ENCODE peak calls at places on chromosome 11, in five cellular contexts. One of them, this sample, is unnamed.

GRCh38 chr11:30585067-30585891 is 874 bp downstream of the MPPED2 start:
- DNase-seq in CD4-positive, CD25-positive, alpha-beta regulatory T cell: peak
- DNase-seq in colonic mucosa: no peak
- DNase-seq in RWPE1: no peak
- DNase-seq in HepG2: no peak
- DNase-seq in this sample: peak

GRCh38 chr11:71251761-71252433 is 480 bp downstream of the SHANK2 start:
- DNase-seq in HepG2: no peak
- DNase-seq in CD4-positive, CD25-positive, alpha-beta regulatory T cell: no peak
- DNase-seq in colonic mucosa: peak
- DNase-seq in RWPE1: peak
- DNase-seq in this sample: peak

GRCh38 chr11:363948-364761 is 5.1 kb upstream of the B4GALNT4 start:
- DNase-seq in RWPE1: peak
- DNase-seq in HepG2: peak
- DNase-seq in colonic mucosa: peak
- DNase-seq in CD4-positive, CD25-positive, alpha-beta regulatory T cell: peak
- DNase-seq in this sample: peak

GRCh38 chr11:131746201-131746600 is 375.8 kb downstream of the NTM start:
- DNase-seq in RWPE1: no peak
- DNase-seq in colonic mucosa: no peak
- DNase-seq in CD4-positive, CD25-positive, alpha-beta regulatory T cell: no peak
- DNase-seq in HepG2: no peak
- DNase-seq in this sample: no peak

GRCh38 chr11:128405693-128406364 is 181.5 kb downstream of the ETS1 start:
- DNase-seq in colonic mucosa: no peak
- DNase-seq in RWPE1: no peak
- DNase-seq in CD4-positive, CD25-positive, alpha-beta regulatory T cell: no peak
- DNase-seq in HepG2: no peak
- DNase-seq in this sample: no peak

GRCh38 chr11:118081241-118081958 is 4.5 kb downstream of the TMPRSS4 start:
- DNase-seq in CD4-positive, CD25-positive, alpha-beta regulatory T cell: no peak
- DNase-seq in RWPE1: no peak
- DNase-seq in colonic mucosa: no peak
- DNase-seq in HepG2: no peak
- DNase-seq in this sample: peak

GRCh38 chr11:33315822-33316221 is 58.6 kb downstream of the HIPK3 start:
- DNase-seq in HepG2: no peak
- DNase-seq in CD4-positive, CD25-positive, alpha-beta regulatory T cell: no peak
- DNase-seq in colonic mucosa: no peak
- DNase-seq in RWPE1: no peak
- DNase-seq in this sample: no peak

GRCh38 chr11:122367809-122368231 is 251.8 kb upstream of the BLID start:
- DNase-seq in CD4-positive, CD25-positive, alpha-beta regulatory T cell: no peak
- DNase-seq in colonic mucosa: no peak
- DNase-seq in RWPE1: peak
- DNase-seq in HepG2: peak
- DNase-seq in this sample: peak

GRCh38 chr11:44601471-44602370 is 36.3 kb downstream of the CD82 start:
- DNase-seq in colonic mucosa: peak
- DNase-seq in HepG2: no peak
- DNase-seq in CD4-positive, CD25-positive, alpha-beta regulatory T cell: no peak
- DNase-seq in RWPE1: peak
- DNase-seq in this sample: no peak

GRCh38 chr11:59857444-59858434 is 8.5 kb downstream of the TCN1 start:
- DNase-seq in RWPE1: peak
- DNase-seq in HepG2: no peak
- DNase-seq in CD4-positive, CD25-positive, alpha-beta regulatory T cell: peak
- DNase-seq in colonic mucosa: no peak
- DNase-seq in this sample: no peak

GRCh38 chr11:26844963-26845362 is 123.1 kb upstream of the SLC5A12 start:
- DNase-seq in CD4-positive, CD25-positive, alpha-beta regulatory T cell: no peak
- DNase-seq in RWPE1: no peak
- DNase-seq in HepG2: no peak
- DNase-seq in colonic mucosa: no peak
- DNase-seq in this sample: no peak

GRCh38 chr11:47393163-47394049 is 15.0 kb upstream of the SLC39A13 start:
- DNase-seq in colonic mucosa: no peak
- DNase-seq in HepG2: no peak
- DNase-seq in CD4-positive, CD25-positive, alpha-beta regulatory T cell: no peak
- DNase-seq in RWPE1: no peak
- DNase-seq in this sample: peak

GRCh38 chr11:22681281-22681812 is 14.9 kb downstream of the GAS2 start:
- DNase-seq in colonic mucosa: no peak
- DNase-seq in HepG2: no peak
- DNase-seq in CD4-positive, CD25-positive, alpha-beta regulatory T cell: no peak
- DNase-seq in RWPE1: no peak
- DNase-seq in this sample: no peak

GRCh38 chr11:12569499-12570040 is 104.7 kb upstream of the TEAD1 start:
- DNase-seq in CD4-positive, CD25-positive, alpha-beta regulatory T cell: no peak
- DNase-seq in RWPE1: no peak
- DNase-seq in HepG2: no peak
- DNase-seq in colonic mucosa: no peak
- DNase-seq in this sample: no peak

GRCh38 chr11:116895053-116895757 is 57.8 kb upstream of the APOA1 start:
- DNase-seq in colonic mucosa: no peak
- DNase-seq in HepG2: no peak
- DNase-seq in CD4-positive, CD25-positive, alpha-beta regulatory T cell: peak
- DNase-seq in RWPE1: no peak
- DNase-seq in this sample: peak

GRCh38 chr11:85180528-85180927 is 446.6 kb downstream of the DLG2 start:
- DNase-seq in HepG2: no peak
- DNase-seq in RWPE1: no peak
- DNase-seq in CD4-positive, CD25-positive, alpha-beta regulatory T cell: no peak
- DNase-seq in colonic mucosa: no peak
- DNase-seq in this sample: no peak

GRCh38 chr11:108223449-108224149 is 732 bp downstream of the ATM start:
- DNase-seq in colonic mucosa: no peak
- DNase-seq in HepG2: no peak
- DNase-seq in RWPE1: no peak
- DNase-seq in CD4-positive, CD25-positive, alpha-beta regulatory T cell: peak
- DNase-seq in this sample: no peak

GRCh38 chr11:100889758-100890157 is 202.7 kb downstream of the ARHGAP42 start:
- DNase-seq in RWPE1: no peak
- DNase-seq in colonic mucosa: no peak
- DNase-seq in HepG2: no peak
- DNase-seq in CD4-positive, CD25-positive, alpha-beta regulatory T cell: no peak
- DNase-seq in this sample: no peak
- H3K27ac ChIP-seq in RWPE1: no peak
- H3K27ac ChIP-seq in colonic mucosa: no peak
- H3K27ac ChIP-seq in HepG2: no peak
- H3K27ac ChIP-seq in CD4-positive, CD25-positive, alpha-beta regulatory T cell: no peak
- H3K27ac ChIP-seq in this sample: no peak

DNA sequence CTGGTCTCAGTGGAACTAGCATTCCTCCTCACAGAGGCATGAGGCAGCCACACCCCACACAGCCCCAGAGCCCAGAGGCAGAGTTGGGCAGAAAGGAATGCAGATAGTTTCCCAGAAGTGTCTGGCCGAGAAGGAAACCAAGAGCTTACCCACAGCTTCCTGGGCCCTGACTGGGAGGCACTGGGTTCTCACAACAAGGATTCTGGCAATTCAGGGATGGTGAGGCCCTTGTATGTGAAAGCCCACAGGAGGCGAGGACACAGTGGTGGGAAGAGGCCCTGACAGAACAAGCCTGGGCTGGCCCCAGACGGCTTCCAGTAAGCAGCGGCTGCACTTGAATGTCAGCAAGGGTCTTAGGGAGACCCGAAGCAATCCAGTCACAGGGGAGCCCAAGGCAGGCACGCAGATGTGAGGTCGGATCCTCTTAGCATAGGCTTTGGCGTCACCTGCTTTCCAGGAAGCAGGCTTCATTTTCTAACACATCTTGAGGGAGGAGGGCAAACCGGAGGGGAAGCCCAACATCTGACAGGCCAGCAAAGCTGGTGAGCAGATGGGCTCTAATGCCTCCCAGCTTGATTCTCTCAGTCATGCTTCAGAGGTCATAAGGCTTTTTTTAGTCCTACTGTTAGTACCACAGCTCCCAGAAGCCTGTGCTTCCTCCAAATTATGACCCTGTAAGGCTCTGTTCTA is 78.3 kb upstream of the AKIP1 start:
- DNase-seq in RWPE1: peak
- DNase-seq in CD4-positive, CD25-positive, alpha-beta regulatory T cell: peak
- DNase-seq in HepG2: no peak
- DNase-seq in colonic mucosa: no peak
- DNase-seq in this sample: no peak
- H3K27ac ChIP-seq in RWPE1: peak
- H3K27ac ChIP-seq in CD4-positive, CD25-positive, alpha-beta regulatory T cell: no peak
- H3K27ac ChIP-seq in HepG2: no peak
- H3K27ac ChIP-seq in colonic mucosa: peak
- H3K27ac ChIP-seq in this sample: no peak

DNA sequence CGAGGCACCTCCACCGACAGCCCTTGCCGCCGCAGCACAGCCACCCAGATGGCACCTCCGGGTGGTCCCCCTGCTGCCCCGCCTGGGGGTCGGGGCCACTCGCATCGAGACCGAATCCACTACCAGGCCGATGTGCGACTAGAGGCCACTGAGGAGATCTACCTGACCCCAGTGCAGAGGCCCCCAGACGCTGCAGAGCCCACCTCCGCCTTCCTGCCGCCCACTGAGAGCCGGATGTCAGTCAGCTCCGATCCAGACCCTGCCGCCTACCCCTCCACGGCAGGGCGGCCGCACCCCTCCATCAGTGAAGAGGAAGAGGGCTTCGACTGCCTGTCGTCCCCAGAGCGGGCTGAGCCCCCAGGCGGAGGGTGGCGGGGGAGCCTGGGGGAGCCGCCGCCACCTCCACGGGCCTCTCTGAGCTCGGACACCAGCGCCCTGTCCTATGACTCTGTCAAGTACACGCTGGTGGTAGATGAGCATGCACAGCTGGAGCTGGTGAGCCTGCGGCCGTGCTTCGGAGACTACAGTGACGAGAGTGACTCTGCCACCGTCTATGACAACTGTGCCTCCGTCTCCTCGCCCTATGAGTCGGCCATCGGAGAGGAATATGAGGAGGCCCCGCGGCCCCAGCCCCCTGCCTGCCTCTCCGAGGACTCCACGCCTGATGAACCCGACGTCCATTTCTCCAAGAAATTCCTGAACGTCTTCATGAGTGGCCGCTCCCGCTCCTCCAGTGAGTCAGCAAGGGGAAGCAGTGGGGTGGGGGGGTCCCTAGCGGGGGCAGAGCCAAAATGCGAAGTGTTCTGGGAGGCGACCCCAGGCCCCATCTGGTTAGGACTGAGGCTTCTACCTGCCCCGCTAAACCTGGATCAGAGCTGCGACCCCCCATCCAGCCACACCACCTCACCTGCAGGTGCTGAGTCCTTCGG is 4.4 kb downstream of the FREY1 start:
- DNase-seq in HepG2: no peak
- DNase-seq in CD4-positive, CD25-positive, alpha-beta regulatory T cell: no peak
- DNase-seq in RWPE1: no peak
- DNase-seq in colonic mucosa: no peak
- DNase-seq in this sample: no peak
- H3K27ac ChIP-seq in HepG2: no peak
- H3K27ac ChIP-seq in CD4-positive, CD25-positive, alpha-beta regulatory T cell: no peak
- H3K27ac ChIP-seq in RWPE1: no peak
- H3K27ac ChIP-seq in colonic mucosa: no peak
- H3K27ac ChIP-seq in this sample: no peak

DNA sequence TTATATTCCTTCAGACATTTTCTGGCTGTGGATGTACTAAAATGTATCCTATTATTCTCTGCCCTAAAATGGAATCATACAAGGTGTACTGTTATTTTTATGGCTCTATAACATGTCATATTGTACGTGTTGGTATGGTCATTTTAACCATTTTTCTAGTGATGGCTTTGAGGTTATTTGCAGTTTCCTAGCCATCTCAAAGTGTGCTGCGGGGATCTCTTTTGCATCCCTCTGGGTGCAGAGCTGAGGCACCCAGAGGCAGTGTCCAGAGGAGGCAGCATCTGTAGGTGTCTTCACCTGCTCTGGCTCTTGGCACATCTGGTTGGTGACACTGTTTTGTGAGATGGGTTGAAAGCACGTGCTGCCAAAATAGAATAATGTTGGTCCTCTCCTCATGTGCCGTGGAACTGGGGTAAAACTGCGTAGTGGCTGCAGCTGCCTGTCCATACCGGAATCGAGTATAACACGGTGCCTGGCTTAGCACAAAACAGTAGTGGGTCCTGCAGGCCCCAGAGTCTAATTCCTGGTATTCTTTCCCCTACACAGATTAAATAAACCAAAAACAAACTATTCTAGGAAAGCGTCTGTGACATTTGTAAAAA is 12.8 kb downstream of the NEAT1 start:
- DNase-seq in RWPE1: no peak
- DNase-seq in CD4-positive, CD25-positive, alpha-beta regulatory T cell: peak
- DNase-seq in colonic mucosa: no peak
- DNase-seq in HepG2: no peak
- DNase-seq in this sample: no peak
- H3K27ac ChIP-seq in RWPE1: peak
- H3K27ac ChIP-seq in CD4-positive, CD25-positive, alpha-beta regulatory T cell: peak
- H3K27ac ChIP-seq in colonic mucosa: no peak
- H3K27ac ChIP-seq in HepG2: peak
- H3K27ac ChIP-seq in this sample: peak